ENCODE peak calls at places on chromosomes 1 and 21, in seven cellular contexts. One of them, this sample, is unnamed.

GRCh38 chr1:234699795-234700665 is 90.1 kb upstream of the IRF2BP2 start:
- DNase-seq in stimulated activated effector memory CD8-positive, alpha-beta T cell treated with anti-CD3 and anti-CD28 coated beads, Interleukin-12 subunit alpha, Interleukin-12 subunit beta, amount 100 ng/mL, for 72 hours: no peak
- DNase-seq in NCI-H1105: no peak
- DNase-seq in retina: peak; percentile 62
- DNase-seq in iris pigment epithelial cell: peak; percentile 71
- DNase-seq in iPS-NIHi11: no peak
- DNase-seq in left cardiac atrium: peak; percentile 47
- DNase-seq in this sample: peak; percentile 71

GRCh38 chr1:147541672-147542548 is 609 bp downstream of the BCL9 start:
- DNase-seq in NCI-H1105: peak; percentile 8
- DNase-seq in retina: no peak
- DNase-seq in left cardiac atrium: peak; percentile 60
- DNase-seq in iPS-NIHi11: peak; percentile 44
- DNase-seq in iris pigment epithelial cell: peak; percentile 42
- DNase-seq in stimulated activated effector memory CD8-positive, alpha-beta T cell treated with anti-CD3 and anti-CD28 coated beads, Interleukin-12 subunit alpha, Interleukin-12 subunit beta, amount 100 ng/mL, for 72 hours: no peak
- DNase-seq in this sample: peak; percentile 79

GRCh38 chr21:37208056-37208705 is 59.0 kb downstream of the VPS26C start:
- DNase-seq in retina: peak; percentile 44
- DNase-seq in iPS-NIHi11: no peak
- DNase-seq in stimulated activated effector memory CD8-positive, alpha-beta T cell treated with anti-CD3 and anti-CD28 coated beads, Interleukin-12 subunit alpha, Interleukin-12 subunit beta, amount 100 ng/mL, for 72 hours: no peak
- DNase-seq in iris pigment epithelial cell: no peak
- DNase-seq in left cardiac atrium: peak; percentile 76
- DNase-seq in NCI-H1105: no peak
- DNase-seq in this sample: peak; percentile 43

GRCh38 chr1:115067460-115067859 is 21.8 kb downstream of the TSPAN2 start:
- DNase-seq in stimulated activated effector memory CD8-positive, alpha-beta T cell treated with anti-CD3 and anti-CD28 coated beads, Interleukin-12 subunit alpha, Interleukin-12 subunit beta, amount 100 ng/mL, for 72 hours: no peak
- DNase-seq in iPS-NIHi11: no peak
- DNase-seq in retina: no peak
- DNase-seq in iris pigment epithelial cell: peak; percentile 20
- DNase-seq in left cardiac atrium: no peak
- DNase-seq in NCI-H1105: no peak
- DNase-seq in this sample: peak; percentile 58

GRCh38 chr1:151993734-151994496 is at the start of gene S100A10:
- DNase-seq in iris pigment epithelial cell: peak; percentile 79
- DNase-seq in left cardiac atrium: peak; percentile 87
- DNase-seq in NCI-H1105: no peak
- DNase-seq in stimulated activated effector memory CD8-positive, alpha-beta T cell treated with anti-CD3 and anti-CD28 coated beads, Interleukin-12 subunit alpha, Interleukin-12 subunit beta, amount 100 ng/mL, for 72 hours: peak; percentile 63
- DNase-seq in retina: peak; percentile 74
- DNase-seq in iPS-NIHi11: peak; percentile 63
- DNase-seq in this sample: peak; percentile 93

GRCh38 chr1:228452194-228453021 is 34.8 kb upstream of the RNF187 start:
- DNase-seq in left cardiac atrium: no peak
- DNase-seq in NCI-H1105: no peak
- DNase-seq in iris pigment epithelial cell: peak; percentile 20
- DNase-seq in retina: no peak
- DNase-seq in iPS-NIHi11: no peak
- DNase-seq in stimulated activated effector memory CD8-positive, alpha-beta T cell treated with anti-CD3 and anti-CD28 coated beads, Interleukin-12 subunit alpha, Interleukin-12 subunit beta, amount 100 ng/mL, for 72 hours: no peak
- DNase-seq in this sample: peak; percentile 62

GRCh38 chr21:41835711-41836154 is 43.4 kb downstream of the PRDM15 start:
- DNase-seq in NCI-H1105: no peak
- DNase-seq in stimulated activated effector memory CD8-positive, alpha-beta T cell treated with anti-CD3 and anti-CD28 coated beads, Interleukin-12 subunit alpha, Interleukin-12 subunit beta, amount 100 ng/mL, for 72 hours: no peak
- DNase-seq in iPS-NIHi11: no peak
- DNase-seq in retina: no peak
- DNase-seq in iris pigment epithelial cell: no peak
- DNase-seq in left cardiac atrium: no peak
- DNase-seq in this sample: no peak

GRCh38 chr1:212975607-212975918 is 25.2 kb downstream of the VASH2 start:
- DNase-seq in stimulated activated effector memory CD8-positive, alpha-beta T cell treated with anti-CD3 and anti-CD28 coated beads, Interleukin-12 subunit alpha, Interleukin-12 subunit beta, amount 100 ng/mL, for 72 hours: no peak
- DNase-seq in iris pigment epithelial cell: no peak
- DNase-seq in retina: no peak
- DNase-seq in NCI-H1105: no peak
- DNase-seq in iPS-NIHi11: no peak
- DNase-seq in left cardiac atrium: no peak
- DNase-seq in this sample: peak; percentile 9

GRCh38 chr1:226584164-226584563 is 35.6 kb downstream of the STUM start:
- DNase-seq in retina: no peak
- DNase-seq in left cardiac atrium: no peak
- DNase-seq in NCI-H1105: no peak
- DNase-seq in stimulated activated effector memory CD8-positive, alpha-beta T cell treated with anti-CD3 and anti-CD28 coated beads, Interleukin-12 subunit alpha, Interleukin-12 subunit beta, amount 100 ng/mL, for 72 hours: no peak
- DNase-seq in iPS-NIHi11: no peak
- DNase-seq in iris pigment epithelial cell: no peak
- DNase-seq in this sample: no peak

GRCh38 chr1:219575563-219575962 is 37.3 kb downstream of the ZC3H11B start:
- DNase-seq in retina: no peak
- DNase-seq in iPS-NIHi11: no peak
- DNase-seq in stimulated activated effector memory CD8-positive, alpha-beta T cell treated with anti-CD3 and anti-CD28 coated beads, Interleukin-12 subunit alpha, Interleukin-12 subunit beta, amount 100 ng/mL, for 72 hours: no peak
- DNase-seq in NCI-H1105: no peak
- DNase-seq in left cardiac atrium: no peak
- DNase-seq in iris pigment epithelial cell: no peak
- DNase-seq in this sample: no peak

GRCh38 chr21:15848632-15849031 is 118.8 kb downstream of the USP25 start:
- DNase-seq in iris pigment epithelial cell: peak; percentile 86
- DNase-seq in NCI-H1105: no peak
- DNase-seq in left cardiac atrium: no peak
- DNase-seq in iPS-NIHi11: no peak
- DNase-seq in stimulated activated effector memory CD8-positive, alpha-beta T cell treated with anti-CD3 and anti-CD28 coated beads, Interleukin-12 subunit alpha, Interleukin-12 subunit beta, amount 100 ng/mL, for 72 hours: no peak
- DNase-seq in retina: no peak
- DNase-seq in this sample: no peak

GRCh38 chr1:29193879-29194455 is 12.3 kb upstream of the SRSF4 start:
- DNase-seq in stimulated activated effector memory CD8-positive, alpha-beta T cell treated with anti-CD3 and anti-CD28 coated beads, Interleukin-12 subunit alpha, Interleukin-12 subunit beta, amount 100 ng/mL, for 72 hours: no peak
- DNase-seq in NCI-H1105: no peak
- DNase-seq in retina: no peak
- DNase-seq in left cardiac atrium: no peak
- DNase-seq in iPS-NIHi11: no peak
- DNase-seq in iris pigment epithelial cell: no peak
- DNase-seq in this sample: no peak

GRCh38 chr1:33042836-33043235 is 6.2 kb upstream of the AK2 start:
- DNase-seq in stimulated activated effector memory CD8-positive, alpha-beta T cell treated with anti-CD3 and anti-CD28 coated beads, Interleukin-12 subunit alpha, Interleukin-12 subunit beta, amount 100 ng/mL, for 72 hours: no peak
- DNase-seq in retina: peak; percentile 9
- DNase-seq in iPS-NIHi11: no peak
- DNase-seq in left cardiac atrium: no peak
- DNase-seq in NCI-H1105: no peak
- DNase-seq in iris pigment epithelial cell: no peak
- DNase-seq in this sample: no peak

GRCh38 chr1:43522776-43523480 is 7.8 kb upstream of the PTPRF start:
- DNase-seq in stimulated activated effector memory CD8-positive, alpha-beta T cell treated with anti-CD3 and anti-CD28 coated beads, Interleukin-12 subunit alpha, Interleukin-12 subunit beta, amount 100 ng/mL, for 72 hours: no peak
- DNase-seq in retina: no peak
- DNase-seq in iris pigment epithelial cell: peak; percentile 87
- DNase-seq in iPS-NIHi11: no peak
- DNase-seq in NCI-H1105: no peak
- DNase-seq in left cardiac atrium: no peak
- DNase-seq in this sample: peak; percentile 88

GRCh38 chr1:152227310-152227928 is 3.4 kb upstream of the HRNR start:
- DNase-seq in left cardiac atrium: no peak
- DNase-seq in NCI-H1105: no peak
- DNase-seq in iris pigment epithelial cell: peak; percentile 42
- DNase-seq in iPS-NIHi11: no peak
- DNase-seq in retina: no peak
- DNase-seq in stimulated activated effector memory CD8-positive, alpha-beta T cell treated with anti-CD3 and anti-CD28 coated beads, Interleukin-12 subunit alpha, Interleukin-12 subunit beta, amount 100 ng/mL, for 72 hours: no peak
- DNase-seq in this sample: no peak

GRCh38 chr1:26218906-26219494 is 15.0 kb upstream of the CEP85 start:
- DNase-seq in iris pigment epithelial cell: no peak
- DNase-seq in iPS-NIHi11: no peak
- DNase-seq in stimulated activated effector memory CD8-positive, alpha-beta T cell treated with anti-CD3 and anti-CD28 coated beads, Interleukin-12 subunit alpha, Interleukin-12 subunit beta, amount 100 ng/mL, for 72 hours: no peak
- DNase-seq in left cardiac atrium: no peak
- DNase-seq in retina: no peak
- DNase-seq in NCI-H1105: no peak
- DNase-seq in this sample: no peak

GRCh38 chr1:24142546-24143431 is at the start of gene IL22RA1:
- DNase-seq in retina: no peak
- DNase-seq in NCI-H1105: peak; percentile 20
- DNase-seq in stimulated activated effector memory CD8-positive, alpha-beta T cell treated with anti-CD3 and anti-CD28 coated beads, Interleukin-12 subunit alpha, Interleukin-12 subunit beta, amount 100 ng/mL, for 72 hours: no peak
- DNase-seq in iPS-NIHi11: peak; percentile 50
- DNase-seq in iris pigment epithelial cell: peak; percentile 31
- DNase-seq in left cardiac atrium: peak; percentile 56
- DNase-seq in this sample: no peak